ENCODE peak calls at places on chromosomes 12 and 14, in four cellular contexts. One of them, this sample, is unnamed.

GRCh38 chr14:51533160-51533559 is 118.5 kb upstream of the FRMD6 start:
- DNase-seq in CD4-positive, alpha-beta memory T cell: no peak
- DNase-seq in hepatocyte: no peak
- DNase-seq in esophagus squamous epithelium: no peak
- DNase-seq in this sample: no peak

GRCh38 chr12:50778663-50779590 is 15.0 kb downstream of the ATF1 start:
- DNase-seq in CD4-positive, alpha-beta memory T cell: no peak
- DNase-seq in hepatocyte: peak; percentile 12
- DNase-seq in esophagus squamous epithelium: no peak
- DNase-seq in this sample: no peak

GRCh38 chr14:95305145-95305544 is 14.6 kb downstream of the CLMN start:
- DNase-seq in CD4-positive, alpha-beta memory T cell: no peak
- DNase-seq in hepatocyte: no peak
- DNase-seq in esophagus squamous epithelium: no peak
- DNase-seq in this sample: no peak

GRCh38 chr12:55188974-55189556 is 31.8 kb upstream of the OR10A7 start:
- DNase-seq in CD4-positive, alpha-beta memory T cell: peak; percentile 51
- DNase-seq in hepatocyte: peak; percentile 85
- DNase-seq in esophagus squamous epithelium: no peak
- DNase-seq in this sample: peak; percentile 83

GRCh38 chr14:59407246-59407615 is 57.9 kb downstream of the GPR135 start:
- DNase-seq in CD4-positive, alpha-beta memory T cell: no peak
- DNase-seq in hepatocyte: peak; percentile 9
- DNase-seq in esophagus squamous epithelium: no peak
- DNase-seq in this sample: no peak

GRCh38 chr14:65627315-65627714 is 214.8 kb downstream of the FUT8 start:
- DNase-seq in CD4-positive, alpha-beta memory T cell: no peak
- DNase-seq in hepatocyte: no peak
- DNase-seq in esophagus squamous epithelium: no peak
- DNase-seq in this sample: no peak

GRCh38 chr14:56224691-56225681 is 106.8 kb downstream of the PELI2 start:
- DNase-seq in CD4-positive, alpha-beta memory T cell: no peak
- DNase-seq in hepatocyte: peak; percentile 87
- DNase-seq in esophagus squamous epithelium: no peak
- DNase-seq in this sample: peak; percentile 28

GRCh38 chr14:49908433-49908782 is 15.5 kb downstream of the ARF6 start:
- DNase-seq in CD4-positive, alpha-beta memory T cell: no peak
- DNase-seq in hepatocyte: no peak
- DNase-seq in esophagus squamous epithelium: no peak
- DNase-seq in this sample: no peak

GRCh38 chr12:98741615-98742265 is 96.7 kb downstream of the APAF1 start:
- DNase-seq in CD4-positive, alpha-beta memory T cell: no peak
- DNase-seq in hepatocyte: no peak
- DNase-seq in esophagus squamous epithelium: no peak
- DNase-seq in this sample: peak; percentile 83

GRCh38 chr12:62292761-62293446 is 32.7 kb downstream of the USP15 start:
- DNase-seq in CD4-positive, alpha-beta memory T cell: no peak
- DNase-seq in hepatocyte: no peak
- DNase-seq in esophagus squamous epithelium: no peak
- DNase-seq in this sample: no peak

GRCh38 chr14:38536376-38537038 is 280.6 kb upstream of the CLEC14A start:
- DNase-seq in CD4-positive, alpha-beta memory T cell: no peak
- DNase-seq in hepatocyte: no peak
- DNase-seq in esophagus squamous epithelium: no peak
- DNase-seq in this sample: peak; percentile 58

GRCh38 chr14:22414876-22415632 is 174.0 kb downstream of the DAD1 start:
- DNase-seq in CD4-positive, alpha-beta memory T cell: no peak
- DNase-seq in hepatocyte: no peak
- DNase-seq in esophagus squamous epithelium: no peak
- DNase-seq in this sample: peak; percentile 96

GRCh38 chr14:88026890-88027289 is 22.0 kb downstream of the GPR65 start:
- DNase-seq in CD4-positive, alpha-beta memory T cell: peak; percentile 28
- DNase-seq in hepatocyte: no peak
- DNase-seq in esophagus squamous epithelium: no peak
- DNase-seq in this sample: no peak

GRCh38 chr12:99339663-99340062 is 307.9 kb upstream of the GARIN6 start:
- DNase-seq in CD4-positive, alpha-beta memory T cell: no peak
- DNase-seq in hepatocyte: no peak
- DNase-seq in esophagus squamous epithelium: no peak
- DNase-seq in this sample: no peak

GRCh38 chr12:52225752-52226151 is 7.3 kb upstream of the KRT7 start:
- DNase-seq in CD4-positive, alpha-beta memory T cell: no peak
- DNase-seq in hepatocyte: no peak
- DNase-seq in esophagus squamous epithelium: no peak
- DNase-seq in this sample: no peak

GRCh38 chr14:33323979-33324378 is 385.3 kb downstream of the NPAS3 start:
- DNase-seq in CD4-positive, alpha-beta memory T cell: no peak
- DNase-seq in hepatocyte: no peak
- DNase-seq in esophagus squamous epithelium: no peak
- DNase-seq in this sample: no peak

GRCh38 chr14:24861083-24861630 is 188.8 kb downstream of the STXBP6 start:
- DNase-seq in CD4-positive, alpha-beta memory T cell: no peak
- DNase-seq in hepatocyte: peak; percentile 17
- DNase-seq in esophagus squamous epithelium: no peak
- DNase-seq in this sample: no peak

GRCh38 chr14:105761842-105762241 is 235.5 kb downstream of the TMEM121 start:
- DNase-seq in CD4-positive, alpha-beta memory T cell: no peak
- DNase-seq in hepatocyte: no peak
- DNase-seq in esophagus squamous epithelium: no peak
- DNase-seq in this sample: no peak

GRCh38 chr12:72261885-72262284 is 10.3 kb upstream of the TRHDE start:
- DNase-seq in CD4-positive, alpha-beta memory T cell: no peak
- DNase-seq in hepatocyte: no peak
- DNase-seq in esophagus squamous epithelium: no peak
- DNase-seq in this sample: no peak

GRCh38 chr12:25553083-25553482 is at the start of gene LMNTD1:
- DNase-seq in CD4-positive, alpha-beta memory T cell: no peak
- DNase-seq in hepatocyte: peak; percentile 10
- DNase-seq in esophagus squamous epithelium: no peak
- DNase-seq in this sample: no peak

GRCh38 chr14:52949711-52950409 is 990 bp downstream of the FERMT2 start:
- DNase-seq in CD4-positive, alpha-beta memory T cell: peak; percentile 6
- DNase-seq in hepatocyte: peak; percentile 48
- DNase-seq in esophagus squamous epithelium: no peak
- DNase-seq in this sample: peak; percentile 65

GRCh38 chr14:40346275-40346674 is 914.0 kb upstream of the FBXO33 start:
- DNase-seq in CD4-positive, alpha-beta memory T cell: no peak
- DNase-seq in hepatocyte: no peak
- DNase-seq in esophagus squamous epithelium: no peak
- DNase-seq in this sample: no peak

GRCh38 chr14:40347675-40348074 is 915.4 kb upstream of the FBXO33 start:
- DNase-seq in CD4-positive, alpha-beta memory T cell: no peak
- DNase-seq in hepatocyte: no peak
- DNase-seq in esophagus squamous epithelium: no peak
- DNase-seq in this sample: no peak
- H3K4me3 ChIP-seq in CD4-positive, alpha-beta memory T cell: no peak overlapping the region
- H3K4me3 ChIP-seq in hepatocyte: peak overlapping the region; percentile 28
- H3K4me3 ChIP-seq in esophagus squamous epithelium: no peak overlapping the region
- H3K4me3 ChIP-seq in this sample: no peak overlapping the region

GRCh38 chr14:44109041-44109440 is 398.0 kb downstream of the FSCB start:
- DNase-seq in CD4-positive, alpha-beta memory T cell: no peak
- DNase-seq in hepatocyte: no peak
- DNase-seq in esophagus squamous epithelium: no peak
- DNase-seq in this sample: no peak

GRCh38 chr14:44108601-44109000 is 398.5 kb downstream of the FSCB start:
- DNase-seq in CD4-positive, alpha-beta memory T cell: no peak
- DNase-seq in hepatocyte: no peak
- DNase-seq in esophagus squamous epithelium: no peak
- DNase-seq in this sample: no peak

GRCh38 chr14:44112774-44113460 is 394.2 kb downstream of the FSCB start:
- DNase-seq in CD4-positive, alpha-beta memory T cell: no peak
- DNase-seq in hepatocyte: no peak
- DNase-seq in esophagus squamous epithelium: no peak
- DNase-seq in this sample: no peak

DNA sequence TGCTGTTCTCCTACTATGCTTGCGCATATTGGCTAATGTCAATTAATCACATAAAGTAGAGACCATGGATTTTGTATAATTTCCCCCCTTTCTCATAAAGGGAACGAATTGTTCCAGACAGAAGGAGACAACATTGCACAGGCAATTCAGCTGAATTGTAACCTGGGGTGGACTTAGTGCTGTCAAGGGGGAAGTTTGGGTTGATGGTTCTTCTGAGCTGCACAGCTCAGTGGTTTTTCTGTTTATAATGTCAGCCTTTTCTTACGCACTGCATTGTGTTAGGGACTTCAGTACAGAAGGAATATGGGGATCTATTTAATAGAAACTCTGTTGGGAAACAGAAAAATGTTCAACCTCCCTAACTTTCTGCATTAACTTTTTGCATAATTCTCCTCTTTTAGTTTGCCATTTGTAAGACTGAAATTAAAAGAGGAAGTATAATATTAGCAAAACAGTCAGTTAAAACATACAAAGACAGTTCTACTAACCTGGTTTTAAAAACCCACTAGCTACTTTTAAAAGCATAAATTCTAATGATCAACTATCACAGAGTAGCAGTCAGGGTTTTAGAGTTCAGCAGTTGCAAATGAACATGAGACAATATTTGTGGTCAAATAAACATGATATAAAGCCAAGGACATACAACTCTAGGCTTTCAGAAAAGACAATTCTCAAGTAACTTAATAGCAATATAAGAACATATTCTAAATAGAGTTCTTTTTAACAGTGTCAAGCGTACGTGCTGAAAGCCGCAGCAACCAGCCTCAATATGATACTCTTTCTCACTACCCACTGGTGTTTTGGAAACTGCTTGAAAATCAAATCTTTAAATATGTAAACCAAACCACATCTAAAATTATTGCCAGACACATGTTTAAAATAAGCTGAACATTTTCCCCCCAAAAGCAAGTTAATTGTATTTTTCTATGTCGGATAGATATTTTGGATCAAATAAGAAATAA is 393.0 kb downstream of the FSCB start:
- DNase-seq in CD4-positive, alpha-beta memory T cell: no peak
- DNase-seq in hepatocyte: no peak
- DNase-seq in esophagus squamous epithelium: no peak
- DNase-seq in this sample: no peak
- H3K4me3 ChIP-seq in CD4-positive, alpha-beta memory T cell: no peak overlapping the region
- H3K4me3 ChIP-seq in hepatocyte: no peak overlapping the region
- H3K4me3 ChIP-seq in esophagus squamous epithelium: no peak overlapping the region
- H3K4me3 ChIP-seq in this sample: no peak overlapping the region

GRCh38 chr14:91392623-91393303 is 24.9 kb downstream of the CCDC88C start:
- DNase-seq in CD4-positive, alpha-beta memory T cell: no peak
- DNase-seq in hepatocyte: no peak
- DNase-seq in esophagus squamous epithelium: no peak
- DNase-seq in this sample: no peak
- H3K4me3 ChIP-seq in CD4-positive, alpha-beta memory T cell: no peak overlapping the region
- H3K4me3 ChIP-seq in hepatocyte: no peak overlapping the region
- H3K4me3 ChIP-seq in esophagus squamous epithelium: peak overlapping the region; percentile 2
- H3K4me3 ChIP-seq in this sample: no peak overlapping the region

GRCh38 chr14:28769358-28769757 is 2.8 kb downstream of the FOXG1 start:
- DNase-seq in CD4-positive, alpha-beta memory T cell: no peak
- DNase-seq in hepatocyte: no peak
- DNase-seq in esophagus squamous epithelium: no peak
- DNase-seq in this sample: no peak
- H3K4me3 ChIP-seq in CD4-positive, alpha-beta memory T cell: no peak overlapping the region
- H3K4me3 ChIP-seq in hepatocyte: no peak overlapping the region
- H3K4me3 ChIP-seq in esophagus squamous epithelium: no peak overlapping the region
- H3K4me3 ChIP-seq in this sample: no peak overlapping the region

DNA sequence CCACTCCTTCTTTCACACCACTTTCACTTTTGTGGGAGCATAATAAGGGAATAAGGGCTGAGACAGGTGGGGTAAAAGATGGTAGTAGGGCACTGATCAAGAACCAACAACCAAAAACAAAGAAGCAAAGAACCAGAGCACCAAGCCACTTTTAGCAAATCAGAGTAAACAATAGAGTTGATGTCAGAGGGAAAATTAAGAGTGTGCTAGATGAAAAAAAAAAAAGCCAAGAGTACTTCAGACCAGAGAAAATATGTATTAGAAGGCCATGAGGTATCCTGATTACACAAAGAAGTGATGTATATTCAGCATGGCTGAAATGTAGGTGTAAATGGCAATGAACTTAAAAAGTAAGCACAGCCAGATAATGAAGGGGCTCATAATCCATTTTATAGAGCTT is 75.4 kb downstream of the ABCC9 start:
- DNase-seq in CD4-positive, alpha-beta memory T cell: no peak
- DNase-seq in hepatocyte: no peak
- DNase-seq in esophagus squamous epithelium: no peak
- DNase-seq in this sample: no peak
- H3K4me3 ChIP-seq in CD4-positive, alpha-beta memory T cell: no peak overlapping the region
- H3K4me3 ChIP-seq in hepatocyte: no peak overlapping the region
- H3K4me3 ChIP-seq in esophagus squamous epithelium: no peak overlapping the region
- H3K4me3 ChIP-seq in this sample: no peak overlapping the region

GRCh38 chr12:117032593-117033381 is 66.4 kb downstream of the TESC start:
- DNase-seq in CD4-positive, alpha-beta memory T cell: no peak
- DNase-seq in hepatocyte: no peak
- DNase-seq in esophagus squamous epithelium: no peak
- DNase-seq in this sample: no peak
- H3K4me3 ChIP-seq in CD4-positive, alpha-beta memory T cell: no peak overlapping the region
- H3K4me3 ChIP-seq in hepatocyte: no peak overlapping the region
- H3K4me3 ChIP-seq in esophagus squamous epithelium: no peak overlapping the region
- H3K4me3 ChIP-seq in this sample: no peak overlapping the region

GRCh38 chr12:124746649-124747425 is 116.8 kb downstream of the SCARB1 start:
- DNase-seq in CD4-positive, alpha-beta memory T cell: no peak
- DNase-seq in hepatocyte: no peak
- DNase-seq in esophagus squamous epithelium: no peak
- DNase-seq in this sample: no peak

GRCh38 chr12:124744659-124745467 is 118.8 kb downstream of the SCARB1 start:
- DNase-seq in CD4-positive, alpha-beta memory T cell: no peak
- DNase-seq in hepatocyte: no peak
- DNase-seq in esophagus squamous epithelium: no peak
- DNase-seq in this sample: peak; percentile 56

GRCh38 chr12:124747426-124748161 is 116.1 kb downstream of the SCARB1 start:
- DNase-seq in CD4-positive, alpha-beta memory T cell: no peak
- DNase-seq in hepatocyte: peak; percentile 73
- DNase-seq in esophagus squamous epithelium: no peak
- DNase-seq in this sample: no peak

GRCh38 chr12:124745468-124745890 is 118.2 kb downstream of the SCARB1 start:
- DNase-seq in CD4-positive, alpha-beta memory T cell: no peak
- DNase-seq in hepatocyte: no peak
- DNase-seq in esophagus squamous epithelium: no peak
- DNase-seq in this sample: no peak

DNA sequence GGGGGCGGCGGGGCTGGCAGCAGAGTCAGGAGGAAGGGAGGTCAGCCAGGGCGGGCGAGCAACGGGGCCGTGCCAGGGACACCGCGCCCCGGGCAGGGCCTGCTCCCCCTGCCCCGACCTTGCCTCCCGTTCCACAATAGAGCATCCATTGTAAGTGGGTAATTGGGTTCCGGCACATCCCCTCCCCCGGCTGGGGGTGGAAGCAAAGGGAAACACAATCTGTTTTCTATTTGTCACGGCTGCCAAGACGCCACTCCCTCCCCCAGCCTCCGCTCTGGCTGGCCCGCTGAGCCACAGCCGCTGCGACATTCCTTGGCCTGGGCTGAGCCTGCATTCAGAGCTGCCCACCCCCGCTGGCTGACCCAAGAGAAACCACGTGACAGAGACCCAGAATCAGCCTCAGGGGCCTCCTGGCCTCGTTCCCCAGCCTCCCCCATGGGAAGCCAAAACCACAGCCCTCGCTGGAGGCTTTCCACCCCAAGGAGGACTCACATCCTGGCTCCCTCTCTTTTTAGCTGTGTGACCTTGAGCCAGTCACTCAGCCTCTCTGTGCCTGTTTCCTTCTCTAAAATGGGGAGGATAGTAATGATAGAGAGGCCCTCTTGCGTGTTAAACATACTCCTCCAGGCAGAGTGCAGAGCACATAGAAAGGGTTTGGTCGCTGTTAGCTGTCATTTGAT is 117.6 kb downstream of the SCARB1 start:
- DNase-seq in CD4-positive, alpha-beta memory T cell: no peak
- DNase-seq in hepatocyte: peak; percentile 90
- DNase-seq in esophagus squamous epithelium: no peak
- DNase-seq in this sample: peak; percentile 95
- H3K4me3 ChIP-seq in CD4-positive, alpha-beta memory T cell: no peak overlapping the region
- H3K4me3 ChIP-seq in hepatocyte: no peak overlapping the region
- H3K4me3 ChIP-seq in esophagus squamous epithelium: no peak overlapping the region
- H3K4me3 ChIP-seq in this sample: peak overlapping the region; percentile 10

GRCh38 chr14:100827751-100828447 is 2.0 kb downstream of the MEG3 start:
- DNase-seq in CD4-positive, alpha-beta memory T cell: no peak
- DNase-seq in hepatocyte: no peak
- DNase-seq in esophagus squamous epithelium: no peak
- DNase-seq in this sample: no peak
- H3K4me3 ChIP-seq in CD4-positive, alpha-beta memory T cell: no peak overlapping the region
- H3K4me3 ChIP-seq in hepatocyte: no peak overlapping the region
- H3K4me3 ChIP-seq in esophagus squamous epithelium: peak overlapping the region; percentile 41
- H3K4me3 ChIP-seq in this sample: peak overlapping the region; percentile 57

This sample was measured in A673.